ENCODE peak calls at places on chromosomes 3 and 15, in six cellular contexts. F is HL-60, D is K562, W is H1, M is GM12878, Y is HepG2. T is an unnamed sample.
A peak's percentile ranks its signal among the peaks of the same experiment; 100 is the strongest.

GRCh38 chr3:172307143-172307560 is 141.1 kb downstream of the GHSR start:
- DNase-seq in F (no peak), W (no peak), D (peak; percentile 64), M (no peak), Y (no peak), T (peak; percentile 41)

GRCh38 chr15:100116416-100117190 is 225.2 kb downstream of the ADAMTS17 start:
- DNase-seq in W (no peak), M (no peak), F (no peak), D (no peak), Y (no peak), T (no peak)

GRCh38 chr3:126355777-126356372 is 1.3 kb downstream of the KLF15 start:
- DNase-seq in M (no peak), W (peak; percentile 64), F (peak; percentile 8), Y (peak; percentile 94), D (peak; percentile 94), T (peak; percentile 99)

GRCh38 chr3:148847351-148847750 is 17.7 kb upstream of the CPA3 start:
- DNase-seq in F (no peak), D (no peak), Y (no peak), W (no peak), M (no peak), T (no peak)

GRCh38 chr3:86814321-86814720 is 176.6 kb downstream of the VGLL3 start:
- DNase-seq in Y (no peak), F (no peak), M (no peak), D (no peak), W (no peak), T (no peak)

GRCh38 chr3:71694358-71694999 is 30.7 kb downstream of the EIF4E3 start:
- DNase-seq in F (no peak), D (no peak), W (no peak), Y (no peak), M (no peak), T (no peak)

GRCh38 chr3:5190147-5190791 is 2.8 kb downstream of the EDEM1 start:
- DNase-seq in Y (no peak), M (no peak), F (no peak), D (no peak), W (no peak), T (no peak)

GRCh38 chr3:126124148-126124868 is 40.4 kb upstream of the SLC41A3 start:
- DNase-seq in D (no peak), F (no peak), M (no peak), W (no peak), Y (no peak), T (peak; percentile 83)

GRCh38 chr3:155243512-155243921 is 50.0 kb downstream of the STRIT1 start:
- DNase-seq in M (no peak), F (no peak), D (no peak), W (no peak), Y (no peak), T (no peak)

GRCh38 chr15:67091966-67092677 is 26.7 kb downstream of the SMAD3 start:
- DNase-seq in Y (no peak), M (no peak), D (peak; percentile 74), W (no peak), F (no peak), T (no peak)

GRCh38 chr3:58999779-59000170 is 50.0 kb downstream of the CFAP20DC start:
- DNase-seq in Y (no peak), W (no peak), D (no peak), M (no peak), F (no peak), T (no peak)

GRCh38 chr15:34837246-34838016 is 42.1 kb upstream of the ACTC1 start:
- DNase-seq in F (no peak), Y (no peak), M (no peak), D (peak; percentile 49), W (no peak), T (no peak)

GRCh38 chr3:108472011-108472591 is 38.3 kb downstream of the MYH15 start:
- DNase-seq in F (no peak), Y (no peak), W (no peak), D (no peak), M (no peak), T (peak; percentile 17)

GRCh38 chr15:101043011-101043410 is 123.9 kb downstream of the LRRK1 start:
- DNase-seq in D (no peak), M (no peak), Y (no peak), F (no peak), W (no peak), T (no peak)

GRCh38 chr3:181363231-181363630 is 348.5 kb upstream of the SOX2 start:
- DNase-seq in F (no peak), Y (no peak), M (no peak), W (no peak), D (no peak), T (no peak)

GRCh38 chr3:80252113-80252512 is 484.3 kb upstream of the ROBO1 start:
- DNase-seq in F (no peak), D (no peak), M (no peak), W (no peak), Y (no peak), T (no peak)

GRCh38 chr15:90099072-90099867 is 3.0 kb downstream of the IDH2 start:
- DNase-seq in D (no peak), M (no peak), W (no peak), F (no peak), Y (no peak), T (no peak)

GRCh38 chr3:49454898-49455681 is 15.0 kb upstream of the DAG1 start:
- DNase-seq in Y (no peak), M (no peak), F (no peak), W (no peak), D (no peak), T (no peak)

GRCh38 chr3:18900994-18901393 is 247.3 kb upstream of the KCNH8 start:
- DNase-seq in M (peak; percentile 5), D (no peak), W (no peak), F (no peak), Y (no peak), T (no peak)

GRCh38 chr3:84825817-84826216 is 133.0 kb upstream of the CADM2 start:
- DNase-seq in F (no peak), D (no peak), M (no peak), W (no peak), Y (no peak), T (no peak)

GRCh38 chr3:129087138-129087702 is 26.6 kb downstream of the GP9 start:
- DNase-seq in Y (peak; percentile 51), W (no peak), M (no peak), F (no peak), D (no peak), T (no peak)

GRCh38 chr3:46098319-46098761 is 71.1 kb upstream of the XCR1 start:
- DNase-seq in W (no peak), M (peak; percentile 86), F (peak; percentile 79), D (no peak), Y (no peak), T (no peak)

GRCh38 chr3:142973217-142974009 is 9.9 kb upstream of the PAQR9 start:
- DNase-seq in F (no peak), W (no peak), D (no peak), Y (no peak), M (no peak), T (no peak)

GRCh38 chr3:139481116-139481515 is 4.8 kb upstream of the RBP2 start:
- DNase-seq in D (no peak), M (no peak), Y (no peak), W (no peak), F (no peak), T (no peak)

GRCh38 chr3:377158-377561 is 180.6 kb downstream of the CHL1 start:
- DNase-seq in W (no peak), M (no peak), F (no peak), D (peak; percentile 5), Y (peak; percentile 42), T (peak; percentile 36)

GRCh38 chr15:56192659-56193442 is 50.8 kb downstream of the RFX7 start:
- DNase-seq in M (no peak), W (no peak), F (no peak), Y (no peak), D (no peak), T (no peak)

GRCh38 chr15:56199038-56199437 is 44.6 kb downstream of the RFX7 start:
- DNase-seq in Y (no peak), F (no peak), W (no peak), D (no peak), M (no peak), T (no peak)

DNA sequence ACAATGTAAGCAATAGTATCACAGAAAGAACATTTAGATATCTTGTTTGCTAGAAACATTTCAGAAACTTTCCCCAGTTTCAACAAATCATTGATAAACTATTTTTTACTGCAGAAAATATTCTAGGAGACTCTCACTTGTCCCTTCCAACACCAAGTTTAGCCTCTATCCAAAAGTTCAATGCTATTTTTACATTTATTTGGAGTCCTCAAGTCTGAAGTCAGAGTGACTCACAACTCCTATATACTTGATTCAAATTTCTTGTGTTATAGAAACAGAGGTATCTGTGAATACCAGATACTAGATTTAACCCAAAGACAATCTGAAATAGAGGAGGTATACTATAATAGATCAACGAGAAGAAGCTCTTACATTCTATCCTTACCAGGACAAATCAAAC is 49.6 kb downstream of the RFX7 start:
- DNase-seq in W (no peak), F (no peak), Y (no peak), M (no peak), D (no peak), T (no peak)
- TF ChIP-seq GABPA in W (no peak), F (no peak), Y (no peak), M (no peak), D (no peak), T (no peak)

GRCh38 chr15:30904812-30905211 is 1.1 kb downstream of the FAN1 start:
- DNase-seq in D (no peak), Y (no peak), W (no peak), M (no peak), F (no peak), T (no peak)

GRCh38 chr15:30901889-30902288 is 1.8 kb upstream of the FAN1 start:
- DNase-seq in M (no peak), W (no peak), F (no peak), D (no peak), Y (no peak), T (no peak)

GRCh38 chr15:30906366-30906765 is 2.7 kb downstream of the FAN1 start:
- DNase-seq in D (no peak), M (no peak), Y (no peak), W (no peak), F (no peak), T (no peak)

GRCh38 chr15:30903497-30904187 is at the start of gene FAN1:
- DNase-seq in W (no peak), D (peak; percentile 88), F (no peak), Y (peak; percentile 78), M (peak; percentile 77), T (peak; percentile 94)

GRCh38 chr15:30905821-30906220 is 2.1 kb downstream of the FAN1 start:
- DNase-seq in Y (no peak), D (no peak), M (no peak), F (no peak), W (no peak), T (no peak)
- TF ChIP-seq GABPA in Y (no peak), D (no peak), M (no peak), F (no peak), W (no peak), T (no peak)

GRCh38 chr15:53834214-53834613 is 74.8 kb upstream of the WDR72 start:
- DNase-seq in F (no peak), W (no peak), D (no peak), Y (no peak), M (no peak), T (peak; percentile 37)
- TF ChIP-seq GABPA in F (no peak), W (no peak), D (no peak), Y (no peak), M (no peak), T (no peak)

GRCh38 chr3:170383567-170383966 is 26.1 kb downstream of the SKIL start:
- DNase-seq in W (no peak), D (no peak), F (no peak), M (no peak), Y (no peak), T (no peak)
- TF ChIP-seq GABPA in W (no peak), D (no peak), F (no peak), M (no peak), Y (no peak), T (no peak)

T was measured in SK-N-SH.